ENCODE peak calls at places on chromosomes 7 and 10, in eight cellular contexts. One of them, this sample, is unnamed.

GRCh38 chr7:151244156-151244870 is 4.2 kb downstream of the SMARCD3 start:
- DNase-seq in H1: no peak
- DNase-seq in PC-3: peak; percentile 41
- DNase-seq in NT2/D1: no peak
- DNase-seq in neural progenitor cell: peak; percentile 76
- DNase-seq in GM23248: peak; percentile 68
- DNase-seq in astrocyte: no peak
- DNase-seq in mesenchymal stem cell: peak; percentile 61
- DNase-seq in this sample: peak; percentile 87

GRCh38 chr7:69787736-69788431 is 189.6 kb downstream of the AUTS2 start:
- DNase-seq in neural progenitor cell: peak; percentile 39
- DNase-seq in astrocyte: no peak
- DNase-seq in GM23248: no peak
- DNase-seq in mesenchymal stem cell: no peak
- DNase-seq in PC-3: no peak
- DNase-seq in NT2/D1: no peak
- DNase-seq in H1: no peak
- DNase-seq in this sample: no peak

GRCh38 chr7:72577107-72577506 is 165.0 kb upstream of the CALN1 start:
- DNase-seq in astrocyte: no peak
- DNase-seq in PC-3: no peak
- DNase-seq in NT2/D1: no peak
- DNase-seq in GM23248: no peak
- DNase-seq in mesenchymal stem cell: no peak
- DNase-seq in H1: no peak
- DNase-seq in neural progenitor cell: no peak
- DNase-seq in this sample: no peak

GRCh38 chr7:144391823-144392255 is 11.7 kb downstream of the NOBOX start:
- DNase-seq in PC-3: peak; percentile 74
- DNase-seq in neural progenitor cell: peak; percentile 69
- DNase-seq in NT2/D1: peak; percentile 42
- DNase-seq in H1: no peak
- DNase-seq in mesenchymal stem cell: peak; percentile 67
- DNase-seq in astrocyte: peak; percentile 27
- DNase-seq in GM23248: peak; percentile 79
- DNase-seq in this sample: peak; percentile 48

GRCh38 chr7:1596181-1597043 is 26.6 kb upstream of the PSMG3 start:
- DNase-seq in astrocyte: no peak
- DNase-seq in neural progenitor cell: no peak
- DNase-seq in mesenchymal stem cell: no peak
- DNase-seq in PC-3: no peak
- DNase-seq in H1: no peak
- DNase-seq in NT2/D1: no peak
- DNase-seq in GM23248: no peak
- DNase-seq in this sample: peak; percentile 32

GRCh38 chr10:75021851-75022250 is 89.6 kb upstream of the SAMD8 start:
- DNase-seq in astrocyte: no peak
- DNase-seq in mesenchymal stem cell: no peak
- DNase-seq in NT2/D1: no peak
- DNase-seq in H1: no peak
- DNase-seq in neural progenitor cell: no peak
- DNase-seq in GM23248: no peak
- DNase-seq in PC-3: peak; percentile 61
- DNase-seq in this sample: no peak

GRCh38 chr7:141737118-141737835 is 881 bp upstream of the SSBP1 start:
- DNase-seq in mesenchymal stem cell: peak; percentile 2
- DNase-seq in neural progenitor cell: no peak
- DNase-seq in H1: no peak
- DNase-seq in astrocyte: no peak
- DNase-seq in NT2/D1: no peak
- DNase-seq in PC-3: peak; percentile 8
- DNase-seq in GM23248: peak; percentile 16
- DNase-seq in this sample: no peak

GRCh38 chr7:65475734-65476319 is 102.2 kb downstream of the ZNF92 start:
- DNase-seq in neural progenitor cell: no peak
- DNase-seq in mesenchymal stem cell: no peak
- DNase-seq in NT2/D1: peak; percentile 36
- DNase-seq in GM23248: no peak
- DNase-seq in PC-3: peak; percentile 70
- DNase-seq in astrocyte: peak; percentile 36
- DNase-seq in H1: peak; percentile 23
- DNase-seq in this sample: no peak

GRCh38 chr10:111233439-111233838 is 156.6 kb downstream of the ADRA2A start:
- DNase-seq in H1: no peak
- DNase-seq in astrocyte: no peak
- DNase-seq in neural progenitor cell: peak; percentile 41
- DNase-seq in PC-3: peak; percentile 5
- DNase-seq in mesenchymal stem cell: peak; percentile 2
- DNase-seq in NT2/D1: no peak
- DNase-seq in GM23248: peak; percentile 57
- DNase-seq in this sample: peak; percentile 71

GRCh38 chr10:70619271-70620019 is 16.9 kb upstream of the PRF1 start:
- DNase-seq in GM23248: peak; percentile 66
- DNase-seq in mesenchymal stem cell: peak; percentile 35
- DNase-seq in NT2/D1: no peak
- DNase-seq in H1: no peak
- DNase-seq in PC-3: peak; percentile 80
- DNase-seq in astrocyte: peak; percentile 47
- DNase-seq in neural progenitor cell: no peak
- DNase-seq in this sample: no peak

GRCh38 chr10:60650272-60650800 is 127.9 kb upstream of the CDK1 start:
- DNase-seq in neural progenitor cell: no peak
- DNase-seq in H1: no peak
- DNase-seq in NT2/D1: peak; percentile 8
- DNase-seq in GM23248: no peak
- DNase-seq in mesenchymal stem cell: no peak
- DNase-seq in astrocyte: no peak
- DNase-seq in PC-3: peak; percentile 75
- DNase-seq in this sample: no peak

GRCh38 chr10:101902032-101902799 is 58.6 kb upstream of the KCNIP2 start:
- DNase-seq in GM23248: no peak
- DNase-seq in astrocyte: no peak
- DNase-seq in NT2/D1: peak; percentile 23
- DNase-seq in PC-3: no peak
- DNase-seq in H1: no peak
- DNase-seq in mesenchymal stem cell: no peak
- DNase-seq in neural progenitor cell: peak; percentile 81
- DNase-seq in this sample: peak; percentile 71

GRCh38 chr7:15199482-15199881 is 296.9 kb upstream of the DGKB start:
- DNase-seq in neural progenitor cell: no peak
- DNase-seq in mesenchymal stem cell: peak; percentile 17
- DNase-seq in astrocyte: no peak
- DNase-seq in NT2/D1: no peak
- DNase-seq in GM23248: peak; percentile 36
- DNase-seq in H1: no peak
- DNase-seq in PC-3: peak; percentile 44
- DNase-seq in this sample: no peak

GRCh38 chr10:76020629-76021028 is 589.2 kb downstream of the LRMDA start:
- DNase-seq in mesenchymal stem cell: no peak
- DNase-seq in PC-3: no peak
- DNase-seq in NT2/D1: no peak
- DNase-seq in neural progenitor cell: no peak
- DNase-seq in GM23248: no peak
- DNase-seq in astrocyte: no peak
- DNase-seq in H1: no peak
- DNase-seq in this sample: no peak

GRCh38 chr10:109203616-109204375 is 719.5 kb downstream of the XPNPEP1 start:
- DNase-seq in astrocyte: peak; percentile 80
- DNase-seq in neural progenitor cell: no peak
- DNase-seq in PC-3: no peak
- DNase-seq in H1: no peak
- DNase-seq in mesenchymal stem cell: peak; percentile 10
- DNase-seq in NT2/D1: no peak
- DNase-seq in GM23248: peak; percentile 33
- DNase-seq in this sample: no peak

GRCh38 chr7:136685506-136685905 is 182.9 kb upstream of the CHRM2 start:
- DNase-seq in GM23248: peak; percentile 13
- DNase-seq in mesenchymal stem cell: no peak
- DNase-seq in astrocyte: no peak
- DNase-seq in NT2/D1: no peak
- DNase-seq in PC-3: no peak
- DNase-seq in H1: no peak
- DNase-seq in neural progenitor cell: peak; percentile 8
- DNase-seq in this sample: no peak

GRCh38 chr7:20794676-20795075 is 8.0 kb upstream of the SP8 start:
- DNase-seq in PC-3: no peak
- DNase-seq in neural progenitor cell: peak; percentile 28
- DNase-seq in NT2/D1: no peak
- DNase-seq in astrocyte: no peak
- DNase-seq in H1: no peak
- DNase-seq in GM23248: no peak
- DNase-seq in mesenchymal stem cell: no peak
- DNase-seq in this sample: peak; percentile 66

GRCh38 chr7:105691029-105691691 is 109.9 kb upstream of the EFCAB10 start:
- DNase-seq in astrocyte: no peak
- DNase-seq in PC-3: peak; percentile 35
- DNase-seq in GM23248: peak; percentile 56
- DNase-seq in mesenchymal stem cell: peak; percentile 93
- DNase-seq in H1: no peak
- DNase-seq in NT2/D1: no peak
- DNase-seq in neural progenitor cell: no peak
- DNase-seq in this sample: peak; percentile 72

GRCh38 chr7:24945899-24946298 is 34.1 kb downstream of the OSBPL3 start:
- DNase-seq in neural progenitor cell: no peak
- DNase-seq in mesenchymal stem cell: no peak
- DNase-seq in PC-3: no peak
- DNase-seq in astrocyte: no peak
- DNase-seq in GM23248: no peak
- DNase-seq in H1: no peak
- DNase-seq in NT2/D1: no peak
- DNase-seq in this sample: peak; percentile 53

DNA sequence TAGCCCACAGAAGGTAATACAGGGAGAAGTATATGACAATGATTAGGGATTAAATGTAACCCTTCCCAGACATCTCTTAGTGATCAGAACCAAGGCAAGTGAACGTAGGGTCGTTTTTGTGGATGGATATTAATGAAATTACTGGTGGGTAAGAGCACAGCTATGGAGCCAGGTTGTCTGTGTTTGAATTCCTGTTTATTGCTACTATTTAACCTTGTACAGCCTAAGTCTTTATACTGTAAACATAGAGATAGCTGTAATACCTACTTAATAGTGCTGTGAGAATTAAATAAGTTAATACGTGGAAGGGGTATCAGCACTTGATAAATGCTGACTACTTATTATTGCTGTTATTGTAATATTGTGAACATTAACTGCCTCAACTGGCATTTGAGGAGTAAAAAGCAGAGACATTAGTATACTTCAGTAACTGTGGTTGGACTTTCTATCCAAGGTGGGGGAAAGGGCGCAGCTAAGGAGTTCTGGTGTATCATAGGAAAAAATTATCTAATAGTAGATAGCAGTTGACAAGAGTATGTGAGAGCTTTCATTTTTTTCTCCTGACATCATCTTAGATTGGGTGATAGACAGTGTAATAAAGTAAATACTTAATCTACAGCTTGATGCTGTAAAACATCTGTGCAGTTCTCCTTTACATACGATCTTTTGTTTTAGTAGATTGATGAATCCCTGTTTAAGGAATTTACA is 68.8 kb downstream of the PHTF2 start:
- DNase-seq in GM23248: no peak
- DNase-seq in mesenchymal stem cell: peak; percentile 56
- DNase-seq in NT2/D1: no peak
- DNase-seq in astrocyte: peak; percentile 63
- DNase-seq in PC-3: peak; percentile 5
- DNase-seq in neural progenitor cell: no peak
- DNase-seq in H1: no peak
- DNase-seq in this sample: no peak
- H3K9ac ChIP-seq in GM23248: no peak overlapping the region
- H3K9ac ChIP-seq in mesenchymal stem cell: no peak overlapping the region
- H3K9ac ChIP-seq in NT2/D1: no peak overlapping the region
- H3K9ac ChIP-seq in astrocyte: peak overlapping the region; percentile 2
- H3K9ac ChIP-seq in PC-3: no peak overlapping the region
- H3K9ac ChIP-seq in neural progenitor cell: no peak overlapping the region
- H3K9ac ChIP-seq in H1: no peak overlapping the region
- H3K9ac ChIP-seq in this sample: no peak overlapping the region

GRCh38 chr7:147829021-147829420 is 761.5 kb upstream of the C7orf33 start:
- DNase-seq in NT2/D1: no peak
- DNase-seq in GM23248: no peak
- DNase-seq in mesenchymal stem cell: no peak
- DNase-seq in H1: no peak
- DNase-seq in astrocyte: no peak
- DNase-seq in neural progenitor cell: no peak
- DNase-seq in PC-3: no peak
- DNase-seq in this sample: no peak

GRCh38 chr7:147833981-147834380 is 756.6 kb upstream of the C7orf33 start:
- DNase-seq in PC-3: no peak
- DNase-seq in GM23248: no peak
- DNase-seq in neural progenitor cell: no peak
- DNase-seq in astrocyte: no peak
- DNase-seq in mesenchymal stem cell: no peak
- DNase-seq in NT2/D1: no peak
- DNase-seq in H1: no peak
- DNase-seq in this sample: no peak

DNA sequence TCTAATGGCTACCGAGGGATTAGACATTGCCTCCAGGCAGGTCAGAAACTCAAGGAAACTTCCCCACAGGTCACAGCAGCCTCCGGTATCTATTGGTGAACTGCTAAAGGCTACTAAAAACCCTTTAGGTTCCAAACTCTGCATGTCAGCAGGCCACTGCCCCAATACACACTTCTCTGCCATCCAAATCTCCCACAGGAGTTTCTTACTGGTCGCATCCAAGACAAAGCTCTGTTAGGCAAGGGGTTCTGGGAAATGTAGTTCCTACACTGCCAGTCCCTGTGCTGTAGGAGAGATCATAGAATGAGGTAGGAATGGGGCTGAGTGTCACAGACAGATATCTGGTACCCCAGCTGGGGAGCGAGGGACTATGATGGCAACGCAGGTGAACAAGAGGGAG is 757.0 kb upstream of the C7orf33 start:
- DNase-seq in astrocyte: no peak
- DNase-seq in NT2/D1: peak; percentile 22
- DNase-seq in mesenchymal stem cell: no peak
- DNase-seq in H1: no peak
- DNase-seq in neural progenitor cell: peak; percentile 62
- DNase-seq in GM23248: no peak
- DNase-seq in PC-3: no peak
- DNase-seq in this sample: peak; percentile 80
- H3K4me1 ChIP-seq in astrocyte: no peaks in the 10 kb centered on the region
- H3K4me1 ChIP-seq in NT2/D1: no peaks in the 10 kb centered on the region
- H3K4me1 ChIP-seq in mesenchymal stem cell: no peaks in the 10 kb centered on the region
- H3K4me1 ChIP-seq in H1: no peaks in the 10 kb centered on the region
- H3K4me1 ChIP-seq in neural progenitor cell: no peaks in the 10 kb centered on the region
- H3K4me1 ChIP-seq in GM23248: no peaks in the 10 kb centered on the region
- H3K4me1 ChIP-seq in PC-3: no peaks in the 10 kb centered on the region
- H3K4me1 ChIP-seq in this sample: no peaks in the 10 kb centered on the region

GRCh38 chr10:29131952-29132820 is 156.7 kb upstream of the LYZL1 start:
- DNase-seq in NT2/D1: no peak
- DNase-seq in GM23248: peak; percentile 28
- DNase-seq in astrocyte: peak; percentile 19
- DNase-seq in neural progenitor cell: no peak
- DNase-seq in mesenchymal stem cell: peak; percentile 70
- DNase-seq in H1: no peak
- DNase-seq in PC-3: peak; percentile 56
- DNase-seq in this sample: no peak
- H3K4me3 ChIP-seq in NT2/D1: no peak overlapping the region
- H3K4me3 ChIP-seq in GM23248: peak overlapping the region; percentile 5
- H3K4me3 ChIP-seq in astrocyte: no peak overlapping the region
- H3K4me3 ChIP-seq in neural progenitor cell: no peak overlapping the region
- H3K4me3 ChIP-seq in mesenchymal stem cell: no peak overlapping the region
- H3K4me3 ChIP-seq in H1: no peak overlapping the region
- H3K4me3 ChIP-seq in PC-3: no peak overlapping the region
- H3K4me3 ChIP-seq in this sample: no peak overlapping the region

GRCh38 chr7:7596156-7596555 is 29.5 kb downstream of the MIOS start:
- DNase-seq in astrocyte: no peak
- DNase-seq in H1: no peak
- DNase-seq in PC-3: no peak
- DNase-seq in neural progenitor cell: no peak
- DNase-seq in mesenchymal stem cell: no peak
- DNase-seq in NT2/D1: no peak
- DNase-seq in GM23248: no peak
- DNase-seq in this sample: no peak
- H3K9ac ChIP-seq in astrocyte: no peak overlapping the region
- H3K9ac ChIP-seq in H1: no peak overlapping the region
- H3K9ac ChIP-seq in PC-3: no peak overlapping the region
- H3K9ac ChIP-seq in neural progenitor cell: no peak overlapping the region
- H3K9ac ChIP-seq in mesenchymal stem cell: no peak overlapping the region
- H3K9ac ChIP-seq in NT2/D1: no peak overlapping the region
- H3K9ac ChIP-seq in GM23248: no peak overlapping the region
- H3K9ac ChIP-seq in this sample: no peak overlapping the region

This sample was measured in endodermal cell.